ENCODE peak calls at places on chromosomes 4 and X, in seven cellular contexts. One of them, this sample, is unnamed.

GRCh38 chr4:150673793-150674192 is 91.8 kb downstream of the MAB21L2 start:
- DNase-seq in activated CD8-positive, alpha-beta T cell treated with anti-CD3 and anti-CD28 coated beads, Interleukin-2, amount 10 ng/mL, durations not matched to agents 7 days and 5 days: no peak
- DNase-seq in activated effector memory CD4-positive, alpha-beta T cell treated with Interleukin-2 at 50 U/mL for 16 hours: no peak
- DNase-seq in GM23338: no peak
- DNase-seq in A549: no peak
- DNase-seq in progenitor cell of endocrine pancreas: no peak
- DNase-seq in naive thymus-derived CD8-positive, alpha-beta T cell: no peak
- DNase-seq in this sample: no peak

GRCh38 chr4:83413676-83414075 is 41.9 kb downstream of the HELQ start:
- DNase-seq in A549: no peak
- DNase-seq in progenitor cell of endocrine pancreas: no peak
- DNase-seq in activated CD8-positive, alpha-beta T cell treated with anti-CD3 and anti-CD28 coated beads, Interleukin-2, amount 10 ng/mL, durations not matched to agents 7 days and 5 days: no peak
- DNase-seq in naive thymus-derived CD8-positive, alpha-beta T cell: no peak
- DNase-seq in activated effector memory CD4-positive, alpha-beta T cell treated with Interleukin-2 at 50 U/mL for 16 hours: no peak
- DNase-seq in GM23338: no peak
- DNase-seq in this sample: no peak

GRCh38 chr4:53490965-53491622 is 100.2 kb downstream of the LNX1 start:
- DNase-seq in progenitor cell of endocrine pancreas: no peak
- DNase-seq in A549: peak; percentile 46
- DNase-seq in GM23338: peak; percentile 79
- DNase-seq in activated CD8-positive, alpha-beta T cell treated with anti-CD3 and anti-CD28 coated beads, Interleukin-2, amount 10 ng/mL, durations not matched to agents 7 days and 5 days: no peak
- DNase-seq in naive thymus-derived CD8-positive, alpha-beta T cell: no peak
- DNase-seq in activated effector memory CD4-positive, alpha-beta T cell treated with Interleukin-2 at 50 U/mL for 16 hours: no peak
- DNase-seq in this sample: no peak

GRCh38 chr4:8739820-8740665 is 131.6 kb downstream of the HMX1 start:
- DNase-seq in GM23338: no peak
- DNase-seq in naive thymus-derived CD8-positive, alpha-beta T cell: no peak
- DNase-seq in activated effector memory CD4-positive, alpha-beta T cell treated with Interleukin-2 at 50 U/mL for 16 hours: no peak
- DNase-seq in A549: no peak
- DNase-seq in progenitor cell of endocrine pancreas: no peak
- DNase-seq in activated CD8-positive, alpha-beta T cell treated with anti-CD3 and anti-CD28 coated beads, Interleukin-2, amount 10 ng/mL, durations not matched to agents 7 days and 5 days: no peak
- DNase-seq in this sample: peak; percentile 50

GRCh38 chrX:45472968-45473367 is 272.3 kb upstream of the DIPK2B start:
- DNase-seq in naive thymus-derived CD8-positive, alpha-beta T cell: no peak
- DNase-seq in activated CD8-positive, alpha-beta T cell treated with anti-CD3 and anti-CD28 coated beads, Interleukin-2, amount 10 ng/mL, durations not matched to agents 7 days and 5 days: no peak
- DNase-seq in activated effector memory CD4-positive, alpha-beta T cell treated with Interleukin-2 at 50 U/mL for 16 hours: no peak
- DNase-seq in progenitor cell of endocrine pancreas: no peak
- DNase-seq in A549: no peak
- DNase-seq in GM23338: no peak
- DNase-seq in this sample: peak; percentile 2

GRCh38 chr4:40040908-40041307 is 15.7 kb upstream of the N4BP2 start:
- DNase-seq in activated CD8-positive, alpha-beta T cell treated with anti-CD3 and anti-CD28 coated beads, Interleukin-2, amount 10 ng/mL, durations not matched to agents 7 days and 5 days: no peak
- DNase-seq in activated effector memory CD4-positive, alpha-beta T cell treated with Interleukin-2 at 50 U/mL for 16 hours: no peak
- DNase-seq in progenitor cell of endocrine pancreas: no peak
- DNase-seq in A549: no peak
- DNase-seq in GM23338: no peak
- DNase-seq in naive thymus-derived CD8-positive, alpha-beta T cell: no peak
- DNase-seq in this sample: no peak

GRCh38 chrX:20988804-20989203 is 385.4 kb upstream of the CNKSR2 start:
- DNase-seq in A549: no peak
- DNase-seq in naive thymus-derived CD8-positive, alpha-beta T cell: no peak
- DNase-seq in activated CD8-positive, alpha-beta T cell treated with anti-CD3 and anti-CD28 coated beads, Interleukin-2, amount 10 ng/mL, durations not matched to agents 7 days and 5 days: no peak
- DNase-seq in progenitor cell of endocrine pancreas: no peak
- DNase-seq in GM23338: no peak
- DNase-seq in activated effector memory CD4-positive, alpha-beta T cell treated with Interleukin-2 at 50 U/mL for 16 hours: no peak
- DNase-seq in this sample: no peak

GRCh38 chrX:110806145-110806544 is 10.5 kb upstream of the CHRDL1 start:
- DNase-seq in GM23338: no peak
- DNase-seq in activated effector memory CD4-positive, alpha-beta T cell treated with Interleukin-2 at 50 U/mL for 16 hours: no peak
- DNase-seq in progenitor cell of endocrine pancreas: no peak
- DNase-seq in naive thymus-derived CD8-positive, alpha-beta T cell: no peak
- DNase-seq in activated CD8-positive, alpha-beta T cell treated with anti-CD3 and anti-CD28 coated beads, Interleukin-2, amount 10 ng/mL, durations not matched to agents 7 days and 5 days: no peak
- DNase-seq in A549: no peak
- DNase-seq in this sample: no peak

GRCh38 chrX:7088968-7089615 is 58.4 kb upstream of the STS start:
- DNase-seq in GM23338: peak; percentile 57
- DNase-seq in progenitor cell of endocrine pancreas: peak; percentile 34
- DNase-seq in naive thymus-derived CD8-positive, alpha-beta T cell: peak; percentile 34
- DNase-seq in A549: no peak
- DNase-seq in activated effector memory CD4-positive, alpha-beta T cell treated with Interleukin-2 at 50 U/mL for 16 hours: no peak
- DNase-seq in activated CD8-positive, alpha-beta T cell treated with anti-CD3 and anti-CD28 coated beads, Interleukin-2, amount 10 ng/mL, durations not matched to agents 7 days and 5 days: peak; percentile 62
- DNase-seq in this sample: no peak

GRCh38 chr4:145034727-145035211 is 63.2 kb downstream of the ANAPC10 start:
- DNase-seq in A549: no peak
- DNase-seq in GM23338: no peak
- DNase-seq in activated CD8-positive, alpha-beta T cell treated with anti-CD3 and anti-CD28 coated beads, Interleukin-2, amount 10 ng/mL, durations not matched to agents 7 days and 5 days: no peak
- DNase-seq in naive thymus-derived CD8-positive, alpha-beta T cell: no peak
- DNase-seq in progenitor cell of endocrine pancreas: no peak
- DNase-seq in activated effector memory CD4-positive, alpha-beta T cell treated with Interleukin-2 at 50 U/mL for 16 hours: no peak
- DNase-seq in this sample: peak; percentile 14

GRCh38 chrX:44980403-44980802 is 107.4 kb downstream of the KDM6A start:
- DNase-seq in naive thymus-derived CD8-positive, alpha-beta T cell: no peak
- DNase-seq in A549: no peak
- DNase-seq in activated CD8-positive, alpha-beta T cell treated with anti-CD3 and anti-CD28 coated beads, Interleukin-2, amount 10 ng/mL, durations not matched to agents 7 days and 5 days: no peak
- DNase-seq in GM23338: no peak
- DNase-seq in progenitor cell of endocrine pancreas: no peak
- DNase-seq in activated effector memory CD4-positive, alpha-beta T cell treated with Interleukin-2 at 50 U/mL for 16 hours: no peak
- DNase-seq in this sample: no peak

GRCh38 chr4:1075809-1076524 is 37.4 kb downstream of the RNF212 start:
- DNase-seq in progenitor cell of endocrine pancreas: no peak
- DNase-seq in activated CD8-positive, alpha-beta T cell treated with anti-CD3 and anti-CD28 coated beads, Interleukin-2, amount 10 ng/mL, durations not matched to agents 7 days and 5 days: no peak
- DNase-seq in activated effector memory CD4-positive, alpha-beta T cell treated with Interleukin-2 at 50 U/mL for 16 hours: no peak
- DNase-seq in A549: no peak
- DNase-seq in GM23338: no peak
- DNase-seq in naive thymus-derived CD8-positive, alpha-beta T cell: no peak
- DNase-seq in this sample: no peak

GRCh38 chr4:133938061-133938460 is 263.5 kb downstream of the PABPC4L start:
- DNase-seq in naive thymus-derived CD8-positive, alpha-beta T cell: no peak
- DNase-seq in progenitor cell of endocrine pancreas: no peak
- DNase-seq in GM23338: no peak
- DNase-seq in activated CD8-positive, alpha-beta T cell treated with anti-CD3 and anti-CD28 coated beads, Interleukin-2, amount 10 ng/mL, durations not matched to agents 7 days and 5 days: no peak
- DNase-seq in A549: no peak
- DNase-seq in activated effector memory CD4-positive, alpha-beta T cell treated with Interleukin-2 at 50 U/mL for 16 hours: no peak
- DNase-seq in this sample: no peak

GRCh38 chrX:15838017-15838416 is 16.6 kb downstream of the AP1S2 start:
- DNase-seq in naive thymus-derived CD8-positive, alpha-beta T cell: no peak
- DNase-seq in progenitor cell of endocrine pancreas: no peak
- DNase-seq in activated effector memory CD4-positive, alpha-beta T cell treated with Interleukin-2 at 50 U/mL for 16 hours: no peak
- DNase-seq in A549: peak; percentile 25
- DNase-seq in GM23338: peak; percentile 62
- DNase-seq in activated CD8-positive, alpha-beta T cell treated with anti-CD3 and anti-CD28 coated beads, Interleukin-2, amount 10 ng/mL, durations not matched to agents 7 days and 5 days: peak; percentile 24
- DNase-seq in this sample: no peak

GRCh38 chr4:3392319-3392718 is 49.4 kb upstream of the HGFAC start:
- DNase-seq in activated effector memory CD4-positive, alpha-beta T cell treated with Interleukin-2 at 50 U/mL for 16 hours: no peak
- DNase-seq in progenitor cell of endocrine pancreas: no peak
- DNase-seq in GM23338: no peak
- DNase-seq in activated CD8-positive, alpha-beta T cell treated with anti-CD3 and anti-CD28 coated beads, Interleukin-2, amount 10 ng/mL, durations not matched to agents 7 days and 5 days: no peak
- DNase-seq in A549: no peak
- DNase-seq in naive thymus-derived CD8-positive, alpha-beta T cell: no peak
- DNase-seq in this sample: peak; percentile 30

GRCh38 chr4:16573744-16574143 is 324.7 kb downstream of the LDB2 start:
- DNase-seq in GM23338: no peak
- DNase-seq in A549: no peak
- DNase-seq in naive thymus-derived CD8-positive, alpha-beta T cell: no peak
- DNase-seq in progenitor cell of endocrine pancreas: no peak
- DNase-seq in activated effector memory CD4-positive, alpha-beta T cell treated with Interleukin-2 at 50 U/mL for 16 hours: no peak
- DNase-seq in activated CD8-positive, alpha-beta T cell treated with anti-CD3 and anti-CD28 coated beads, Interleukin-2, amount 10 ng/mL, durations not matched to agents 7 days and 5 days: no peak
- DNase-seq in this sample: no peak

GRCh38 chrX:5399403-5399802 is 829.3 kb downstream of the NLGN4X start:
- DNase-seq in activated CD8-positive, alpha-beta T cell treated with anti-CD3 and anti-CD28 coated beads, Interleukin-2, amount 10 ng/mL, durations not matched to agents 7 days and 5 days: no peak
- DNase-seq in progenitor cell of endocrine pancreas: no peak
- DNase-seq in activated effector memory CD4-positive, alpha-beta T cell treated with Interleukin-2 at 50 U/mL for 16 hours: no peak
- DNase-seq in naive thymus-derived CD8-positive, alpha-beta T cell: no peak
- DNase-seq in A549: no peak
- DNase-seq in GM23338: no peak
- DNase-seq in this sample: no peak

GRCh38 chrX:129522184-129523059 is 868 bp downstream of the SMARCA1 start:
- DNase-seq in progenitor cell of endocrine pancreas: peak; percentile 67
- DNase-seq in activated CD8-positive, alpha-beta T cell treated with anti-CD3 and anti-CD28 coated beads, Interleukin-2, amount 10 ng/mL, durations not matched to agents 7 days and 5 days: no peak
- DNase-seq in naive thymus-derived CD8-positive, alpha-beta T cell: peak; percentile 16
- DNase-seq in A549: peak; percentile 55
- DNase-seq in GM23338: peak; percentile 76
- DNase-seq in activated effector memory CD4-positive, alpha-beta T cell treated with Interleukin-2 at 50 U/mL for 16 hours: no peak
- DNase-seq in this sample: peak; percentile 62

GRCh38 chr4:140176735-140177134 is 22.8 kb upstream of the MAML3 start:
- DNase-seq in naive thymus-derived CD8-positive, alpha-beta T cell: no peak
- DNase-seq in activated effector memory CD4-positive, alpha-beta T cell treated with Interleukin-2 at 50 U/mL for 16 hours: no peak
- DNase-seq in activated CD8-positive, alpha-beta T cell treated with anti-CD3 and anti-CD28 coated beads, Interleukin-2, amount 10 ng/mL, durations not matched to agents 7 days and 5 days: no peak
- DNase-seq in progenitor cell of endocrine pancreas: no peak
- DNase-seq in A549: no peak
- DNase-seq in GM23338: no peak
- DNase-seq in this sample: no peak

GRCh38 chrX:57929373-57929772 is 19.1 kb upstream of the ZXDA start:
- DNase-seq in activated effector memory CD4-positive, alpha-beta T cell treated with Interleukin-2 at 50 U/mL for 16 hours: no peak
- DNase-seq in A549: no peak
- DNase-seq in GM23338: peak; percentile 65
- DNase-seq in activated CD8-positive, alpha-beta T cell treated with anti-CD3 and anti-CD28 coated beads, Interleukin-2, amount 10 ng/mL, durations not matched to agents 7 days and 5 days: no peak
- DNase-seq in naive thymus-derived CD8-positive, alpha-beta T cell: no peak
- DNase-seq in progenitor cell of endocrine pancreas: no peak
- DNase-seq in this sample: no peak